ENCODE peak calls at places on chromosome X, in four cellular contexts. X is fibroblast of mammary gland, E is activated T-cell treated with anti-CD3 and anti-CD28 coated beads for 48 hours, L is adipocyte. Q is an unnamed sample.

GRCh38 chrX:1394731-1395501 is 3.0 kb upstream of the SLC25A6 start:
- DNase-seq in E (no peak), X (no peak), L (no peak), Q (no peak)

GRCh38 chrX:42027367-42028025 is 104.1 kb upstream of the CASK start:
- DNase-seq in E (no peak), X (no peak), L (no peak), Q (no peak)

GRCh38 chrX:154370300-154370881 is 4.0 kb downstream of the FLNA start:
- DNase-seq in L (peak; percentile 44), X (no peak), E (no peak), Q (no peak)

GRCh38 chrX:45479835-45480422 is 279.3 kb upstream of the DIPK2B start:
- DNase-seq in X (peak; percentile 95), E (no peak), L (peak; percentile 78), Q (no peak)

GRCh38 chrX:134907302-134907701 is 83.5 kb upstream of the SMIM10 start:
- DNase-seq in E (no peak), X (no peak), L (no peak), Q (no peak)

GRCh38 chrX:23292979-23293651 is 41.5 kb upstream of the PTCHD1 start:
- DNase-seq in X (no peak), L (no peak), E (no peak), Q (no peak)

GRCh38 chrX:34406580-34406979 is 250.5 kb downstream of the TMEM47 start:
- DNase-seq in X (no peak), L (no peak), E (no peak), Q (no peak)

GRCh38 chrX:134139090-134139489 is 97.9 kb upstream of the CCDC160 start:
- DNase-seq in E (no peak), X (no peak), L (no peak), Q (no peak)

GRCh38 chrX:29478336-29479069 is 736.9 kb upstream of the MAGEB2 start:
- DNase-seq in X (peak; percentile 45), L (peak; percentile 21), E (no peak), Q (no peak)

GRCh38 chrX:133307637-133308485 is 89.7 kb upstream of the TFDP3 start:
- DNase-seq in L (no peak), X (no peak), E (no peak), Q (no peak)

GRCh38 chrX:25020391-25021131 is 4.8 kb upstream of the ARX start:
- DNase-seq in E (peak; percentile 31), X (no peak), L (no peak), Q (peak; percentile 71)

GRCh38 chrX:129755779-129756650 is 17.2 kb downstream of the XPNPEP2 start:
- DNase-seq in E (no peak), L (no peak), X (no peak), Q (no peak)

GRCh38 chrX:31376408-31376807 is 304.6 kb upstream of the FTHL17 start:
- DNase-seq in X (no peak), E (no peak), L (no peak), Q (no peak)

GRCh38 chrX:12814434-12814833 is 23.2 kb downstream of the PRPS2 start:
- DNase-seq in E (no peak), L (peak; percentile 81), X (peak; percentile 59), Q (no peak)

GRCh38 chrX:42797646-42798045 is 19.7 kb upstream of the PPP1R2C start:
- DNase-seq in E (no peak), X (peak; percentile 37), L (no peak), Q (no peak)

GRCh38 chrX:258291-259040 is 22.7 kb upstream of the PLCXD1 start:
- DNase-seq in L (no peak), X (no peak), E (no peak), Q (no peak)

GRCh38 chrX:28552322-28552721 is 34.9 kb upstream of the IL1RAPL1 start:
- DNase-seq in L (no peak), X (peak; percentile 0), E (no peak), Q (no peak)

GRCh38 chrX:27890611-27891010 is 82.8 kb downstream of the MAGEB10 start:
- DNase-seq in L (peak; percentile 59), E (no peak), X (peak; percentile 49), Q (no peak)

GRCh38 chrX:13048265-13048664 is 3.8 kb upstream of the FAM9C start:
- DNase-seq in X (peak; percentile 87), E (no peak), L (peak; percentile 36), Q (no peak)

GRCh38 chrX:4358577-4358976 is 645.1 kb upstream of the PRKX start:
- DNase-seq in X (no peak), L (no peak), E (no peak), Q (no peak)

GRCh38 chrX:110145854-110146253 is 142.9 kb downstream of the TMEM164 start:
- DNase-seq in X (peak; percentile 54), E (no peak), L (peak; percentile 67), Q (no peak)

GRCh38 chrX:135596495-135596894 is 76.0 kb downstream of the INTS6L start:
- DNase-seq in X (peak; percentile 26), E (peak; percentile 22), L (peak; percentile 61), Q (peak; percentile 16)

GRCh38 chrX:70096052-70096451 is 33.8 kb downstream of the OTUD6A start:
- DNase-seq in E (no peak), X (peak; percentile 24), L (no peak), Q (no peak)

GRCh38 chrX:100685284-100685996 is 41.4 kb downstream of the SRPX2 start:
- DNase-seq in X (peak; percentile 81), L (peak; percentile 79), E (peak; percentile 37), Q (peak; percentile 45)

GRCh38 chrX:137031517-137032377 is 2.0 kb downstream of the GPR101 start:
- DNase-seq in E (peak; percentile 40), X (peak; percentile 44), L (peak; percentile 57), Q (no peak)

GRCh38 chrX:134695999-134696398 is 37.7 kb upstream of the PLAC1 start:
- DNase-seq in L (peak; percentile 44), E (no peak), X (no peak), Q (no peak)

GRCh38 chrX:12901486-12901885 is 4.9 kb upstream of the TLR8 start:
- DNase-seq in L (peak; percentile 70), X (peak; percentile 47), E (peak; percentile 37), Q (peak; percentile 16)

GRCh38 chrX:30653415-30654131 is at the start of gene GK:
- DNase-seq in X (no peak), E (no peak), L (peak; percentile 27), Q (no peak)

GRCh38 chrX:69025802-69026301 is 139.4 kb downstream of the PJA1 start:
- DNase-seq in X (peak; percentile 39), L (peak; percentile 20), E (no peak), Q (no peak)

GRCh38 chrX:15158736-15159406 is 111.0 kb downstream of the ASB9 start:
- DNase-seq in L (no peak), E (peak; percentile 8), X (peak; percentile 3), Q (no peak)

GRCh38 chrX:96984538-96984937 is 100.8 kb downstream of the RPA4 start:
- DNase-seq in E (no peak), X (no peak), L (no peak), Q (no peak)